ENCODE peak calls at places on chromosomes 11 and 22, in eight cellular contexts. N is tibial nerve, Y is endothelial cell of umbilical vein, I is neural progenitor cell, Z is lower leg skin, R is kidney epithelial cell, P is spleen, Q is ovary. A is an unnamed sample.

GRCh38 chr22:44532466-44533025 is 34.5 kb upstream of the RTL6 start:
- DNase-seq in I (no peak), Q (no peak), P (no peak), R (no peak), N (no peak), Z (no peak), Y (no peak), A (no peak)

GRCh38 chr11:68373810-68374501 is 61.6 kb downstream of the LRP5 start:
- DNase-seq in Z (no peak), Y (peak; percentile 50), N (no peak), R (no peak), Q (peak; percentile 31), I (peak; percentile 22), P (no peak), A (no peak)

GRCh38 chr11:119730347-119730613 is 1.3 kb upstream of the NECTIN1 start:
- DNase-seq in P (no peak), Z (no peak), I (no peak), Q (no peak), N (no peak), R (no peak), Y (no peak), A (no peak)

GRCh38 chr11:6006846-6007245 is at the start of gene OR56A4:
- DNase-seq in R (no peak), I (no peak), N (no peak), P (no peak), Y (no peak), Q (no peak), Z (no peak), A (no peak)

GRCh38 chr11:107385361-107385982 is 72.2 kb downstream of the CWF19L2 start:
- DNase-seq in I (no peak), Y (no peak), R (no peak), Z (no peak), N (no peak), Q (no peak), P (no peak), A (peak; percentile 92)

GRCh38 chr11:73240190-73240781 is 22.2 kb downstream of the P2RY2 start:
- DNase-seq in Y (no peak), R (no peak), Q (peak; percentile 22), N (no peak), Z (no peak), I (peak; percentile 48), P (peak; percentile 66), A (peak; percentile 9)

GRCh38 chr11:20483931-20484330 is 96.4 kb downstream of the PRMT3 start:
- DNase-seq in Y (peak; percentile 22), I (no peak), Z (no peak), R (no peak), Q (no peak), P (no peak), N (no peak), A (peak; percentile 76)

GRCh38 chr11:93197383-93198220 is at the start of gene SLC36A4:
- DNase-seq in N (peak; percentile 88), P (peak; percentile 97), R (peak; percentile 82), Q (peak; percentile 88), Y (peak; percentile 96), Z (peak; percentile 98), I (peak; percentile 96), A (peak; percentile 83)

GRCh38 chr11:95089620-95090542 is at the start of gene ENDOD1:
- DNase-seq in Q (peak; percentile 83), N (peak; percentile 65), I (peak; percentile 94), P (peak; percentile 98), Z (peak; percentile 96), Y (peak; percentile 87), R (no peak), A (peak; percentile 68)

GRCh38 chr22:44396021-44396726 is 83.4 kb upstream of the SHISAL1 start:
- DNase-seq in I (no peak), R (no peak), P (peak; percentile 39), N (no peak), Y (no peak), Z (peak; percentile 56), Q (no peak), A (no peak)

GRCh38 chr11:28777126-28777525 is 668.9 kb downstream of the METTL15 start:
- DNase-seq in R (no peak), Z (no peak), Y (no peak), I (no peak), Q (no peak), N (no peak), P (no peak), A (no peak)

GRCh38 chr22:42353883-42354727 is 78.1 kb downstream of the NFAM1 start:
- DNase-seq in P (no peak), I (peak; percentile 79), R (no peak), Z (no peak), N (no peak), Q (no peak), Y (no peak), A (no peak)

GRCh38 chr11:11620966-11621880 is 582 bp downstream of the GALNT18 start:
- DNase-seq in N (no peak), P (peak; percentile 82), R (no peak), Z (no peak), Y (peak; percentile 5), Q (peak; percentile 37), I (peak; percentile 62), A (peak; percentile 32)

GRCh38 chr11:114350022-114350421 is 50.3 kb downstream of the C11orf71 start:
- DNase-seq in R (no peak), P (no peak), Y (no peak), I (no peak), Q (no peak), N (no peak), Z (no peak), A (peak; percentile 73)

GRCh38 chr11:134554106-134554505 is 142.1 kb upstream of the B3GAT1 start:
- DNase-seq in Q (no peak), Z (peak; percentile 70), N (no peak), I (no peak), R (no peak), P (no peak), Y (no peak), A (no peak)

GRCh38 chr11:10305262-10305963 is 540 bp downstream of the ADM start:
- DNase-seq in I (peak; percentile 74), N (no peak), Z (no peak), Q (peak; percentile 52), Y (no peak), R (no peak), P (peak; percentile 90), A (no peak)

GRCh38 chr11:120564573-120565301 is 53.2 kb downstream of the GRIK4 start:
- DNase-seq in Z (peak; percentile 87), R (no peak), Y (peak; percentile 45), Q (peak; percentile 53), P (peak; percentile 78), I (peak; percentile 74), N (no peak), A (no peak)

DNA sequence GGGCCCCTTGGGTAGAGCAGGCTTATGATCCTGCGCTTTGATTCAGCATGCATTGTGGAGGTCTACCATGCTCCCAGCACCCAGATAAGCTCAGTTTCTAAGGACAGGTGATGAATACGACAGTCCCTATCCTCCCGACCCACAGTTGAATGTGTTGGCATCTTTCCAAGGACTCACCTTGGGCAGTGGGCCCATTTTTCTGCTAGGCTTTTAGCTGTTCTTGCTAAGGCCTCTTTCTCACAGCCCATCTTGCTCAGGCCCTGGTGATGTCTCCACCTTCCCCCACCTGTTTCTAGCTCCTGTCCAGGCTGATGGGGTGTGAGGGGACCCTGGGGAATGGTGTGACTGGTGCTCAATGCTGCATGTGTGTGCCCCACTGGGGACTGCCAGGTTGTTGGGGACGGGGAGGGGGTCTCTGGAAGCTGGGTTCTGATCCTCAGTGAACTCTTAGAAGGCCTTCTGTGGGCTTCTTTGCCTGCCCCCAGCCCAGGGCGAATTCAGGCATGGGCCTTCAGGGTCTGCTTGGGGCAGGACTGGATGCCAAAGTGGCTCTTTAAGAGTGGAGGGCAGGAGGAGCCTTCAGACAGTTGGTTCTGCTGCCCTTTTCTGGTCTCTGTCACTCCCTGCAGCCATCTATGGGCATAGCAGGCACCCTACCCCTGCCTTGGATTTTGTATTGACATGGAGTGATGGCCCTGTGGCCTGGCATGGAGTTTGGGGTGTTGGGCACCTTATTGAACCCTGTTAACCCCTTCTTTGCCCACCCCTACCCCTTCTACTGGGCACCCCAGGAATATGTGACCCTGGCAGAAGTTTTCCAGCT is 33.1 kb downstream of the PHLDB1 start:
- DNase-seq in Y (no peak), Z (no peak), R (no peak), I (no peak), Q (no peak), P (no peak), N (no peak), A (no peak)
- TF ChIP-seq CTCF in Y (no peak), Z (no peak), R (peak; percentile 24), I (no peak), Q (no peak), P (no peak), N (peak; percentile 23), A (peak; percentile 63)

GRCh38 chr11:43931717-43932039 is 10.8 kb upstream of the C11orf96 start:
- DNase-seq in Y (no peak), N (no peak), P (no peak), R (no peak), Z (peak; percentile 31), I (peak; percentile 57), Q (no peak), A (no peak)
- TF ChIP-seq CTCF in Y (no peak), N (no peak), P (no peak), R (no peak), Z (no peak), I (peak; percentile 43), Q (peak; percentile 26), A (peak; percentile 15)

GRCh38 chr11:506238-506949 is 648 bp downstream of the RNH1 start:
- DNase-seq in P (peak; percentile 99), R (peak; percentile 86), Z (peak; percentile 100), Q (peak; percentile 98), N (peak; percentile 88), Y (peak; percentile 98), I (peak; percentile 99), A (peak; percentile 85)
- TF ChIP-seq CTCF in P (no peak), R (no peak), Z (no peak), Q (no peak), N (peak; percentile 55), Y (no peak), I (peak; percentile 17), A (peak; percentile 21)

DNA sequence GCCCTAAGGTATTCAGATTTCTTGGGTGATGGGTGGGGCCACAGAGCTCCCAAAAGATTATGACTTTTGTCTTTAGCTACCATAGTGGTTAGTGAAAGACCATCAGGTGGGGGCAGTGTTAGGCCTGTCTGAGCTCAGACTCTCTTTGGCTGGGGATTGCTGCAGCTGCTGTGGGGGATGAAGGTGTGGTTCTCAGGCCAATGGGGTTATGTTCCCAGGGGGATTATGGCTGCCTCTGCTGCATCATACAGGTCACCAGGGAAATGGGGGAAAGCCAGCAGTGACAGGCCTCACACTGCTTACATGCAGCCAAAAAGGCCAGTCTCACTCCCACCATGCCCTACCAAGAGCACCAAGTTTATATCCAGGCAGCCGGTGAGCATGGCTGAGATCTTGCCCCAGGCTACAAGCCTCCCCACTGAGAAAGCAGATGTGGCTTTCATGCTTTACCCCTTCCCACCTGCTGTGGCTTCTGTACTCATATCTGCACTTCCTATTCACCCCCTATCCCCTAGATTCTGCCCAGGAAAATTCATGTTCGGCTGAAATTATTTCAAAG is 24.8 kb downstream of the CNTF start:
- DNase-seq in R (no peak), I (no peak), N (no peak), Y (no peak), Z (no peak), Q (no peak), P (no peak), A (no peak)
- TF ChIP-seq CTCF in R (no peak), I (no peak), N (no peak), Y (no peak), Z (no peak), Q (no peak), P (no peak), A (no peak)

GRCh38 chr11:84498016-84498415 is 1129.1 kb downstream of the DLG2 start:
- DNase-seq in Z (no peak), Y (no peak), P (no peak), R (no peak), N (no peak), I (no peak), Q (no peak), A (peak; percentile 2)

GRCh38 chr11:84501750-84502149 is 1125.4 kb downstream of the DLG2 start:
- DNase-seq in Q (no peak), Y (no peak), N (no peak), Z (no peak), I (no peak), P (no peak), R (no peak), A (no peak)

GRCh38 chr11:84496122-84496521 is 1131.0 kb downstream of the DLG2 start:
- DNase-seq in I (no peak), N (no peak), Y (no peak), R (no peak), Q (no peak), Z (no peak), P (no peak), A (no peak)
- TF ChIP-seq CTCF in I (no peak), N (no peak), Y (no peak), R (no peak), Q (no peak), Z (no peak), P (no peak), A (no peak)

A was measured in foreskin keratinocyte.